ENCODE peak calls at places on chromosomes 4 and X, in eight cellular contexts. One of them, this sample, is unnamed.

GRCh38 chr4:81635128-81635527 is 163.4 kb upstream of the RASGEF1B start:
- DNase-seq in transverse colon: no peak
- DNase-seq in activated naive CD8-positive, alpha-beta T cell treated with anti-CD3 and anti-CD28 coated beads for 36 hours: no peak
- DNase-seq in T-helper 22 cell: no peak
- DNase-seq in HEK293T: no peak
- DNase-seq in OCI-LY7: no peak
- DNase-seq in CD4-positive, CD25-positive, alpha-beta regulatory T cell: no peak
- DNase-seq in NCI-H2029: no peak
- DNase-seq in this sample: no peak

GRCh38 chr4:48686369-48686768 is 93.7 kb downstream of the FRYL start:
- DNase-seq in OCI-LY7: no peak
- DNase-seq in HEK293T: no peak
- DNase-seq in T-helper 22 cell: no peak
- DNase-seq in NCI-H2029: no peak
- DNase-seq in CD4-positive, CD25-positive, alpha-beta regulatory T cell: no peak
- DNase-seq in transverse colon: no peak
- DNase-seq in activated naive CD8-positive, alpha-beta T cell treated with anti-CD3 and anti-CD28 coated beads for 36 hours: no peak
- DNase-seq in this sample: no peak

GRCh38 chrX:17039826-17040225 is 93.4 kb downstream of the REPS2 start:
- DNase-seq in NCI-H2029: no peak
- DNase-seq in CD4-positive, CD25-positive, alpha-beta regulatory T cell: no peak
- DNase-seq in activated naive CD8-positive, alpha-beta T cell treated with anti-CD3 and anti-CD28 coated beads for 36 hours: no peak
- DNase-seq in HEK293T: no peak
- DNase-seq in OCI-LY7: no peak
- DNase-seq in transverse colon: no peak
- DNase-seq in T-helper 22 cell: no peak
- DNase-seq in this sample: no peak

GRCh38 chr4:118281611-118282442 is 71.0 kb downstream of the PRSS12 start:
- DNase-seq in T-helper 22 cell: no peak
- DNase-seq in HEK293T: no peak
- DNase-seq in transverse colon: no peak
- DNase-seq in NCI-H2029: no peak
- DNase-seq in CD4-positive, CD25-positive, alpha-beta regulatory T cell: no peak
- DNase-seq in activated naive CD8-positive, alpha-beta T cell treated with anti-CD3 and anti-CD28 coated beads for 36 hours: no peak
- DNase-seq in OCI-LY7: no peak
- DNase-seq in this sample: no peak

GRCh38 chrX:82945332-82945731 is 562.8 kb upstream of the POU3F4 start:
- DNase-seq in T-helper 22 cell: no peak
- DNase-seq in NCI-H2029: no peak
- DNase-seq in HEK293T: no peak
- DNase-seq in transverse colon: no peak
- DNase-seq in OCI-LY7: no peak
- DNase-seq in CD4-positive, CD25-positive, alpha-beta regulatory T cell: no peak
- DNase-seq in activated naive CD8-positive, alpha-beta T cell treated with anti-CD3 and anti-CD28 coated beads for 36 hours: no peak
- DNase-seq in this sample: no peak

GRCh38 chr4:112374850-112375249 is 77.7 kb downstream of the ALPK1 start:
- DNase-seq in T-helper 22 cell: no peak
- DNase-seq in HEK293T: no peak
- DNase-seq in OCI-LY7: no peak
- DNase-seq in activated naive CD8-positive, alpha-beta T cell treated with anti-CD3 and anti-CD28 coated beads for 36 hours: no peak
- DNase-seq in transverse colon: no peak
- DNase-seq in NCI-H2029: no peak
- DNase-seq in CD4-positive, CD25-positive, alpha-beta regulatory T cell: no peak
- DNase-seq in this sample: no peak

GRCh38 chr4:121451310-121451709 is 70.5 kb upstream of the QRFPR start:
- DNase-seq in activated naive CD8-positive, alpha-beta T cell treated with anti-CD3 and anti-CD28 coated beads for 36 hours: no peak
- DNase-seq in HEK293T: no peak
- DNase-seq in OCI-LY7: no peak
- DNase-seq in NCI-H2029: no peak
- DNase-seq in T-helper 22 cell: no peak
- DNase-seq in transverse colon: no peak
- DNase-seq in CD4-positive, CD25-positive, alpha-beta regulatory T cell: no peak
- DNase-seq in this sample: no peak

GRCh38 chrX:110146521-110146920 is 143.6 kb downstream of the TMEM164 start:
- DNase-seq in NCI-H2029: no peak
- DNase-seq in CD4-positive, CD25-positive, alpha-beta regulatory T cell: no peak
- DNase-seq in T-helper 22 cell: no peak
- DNase-seq in transverse colon: peak
- DNase-seq in HEK293T: peak
- DNase-seq in activated naive CD8-positive, alpha-beta T cell treated with anti-CD3 and anti-CD28 coated beads for 36 hours: peak
- DNase-seq in OCI-LY7: peak
- DNase-seq in this sample: peak

GRCh38 chrX:17007134-17007768 is 60.8 kb downstream of the REPS2 start:
- DNase-seq in OCI-LY7: peak
- DNase-seq in T-helper 22 cell: no peak
- DNase-seq in transverse colon: no peak
- DNase-seq in NCI-H2029: no peak
- DNase-seq in HEK293T: peak
- DNase-seq in CD4-positive, CD25-positive, alpha-beta regulatory T cell: no peak
- DNase-seq in activated naive CD8-positive, alpha-beta T cell treated with anti-CD3 and anti-CD28 coated beads for 36 hours: peak
- DNase-seq in this sample: no peak

GRCh38 chrX:129599996-129600395 is 54.8 kb downstream of the APLN start:
- DNase-seq in NCI-H2029: no peak
- DNase-seq in transverse colon: no peak
- DNase-seq in T-helper 22 cell: no peak
- DNase-seq in activated naive CD8-positive, alpha-beta T cell treated with anti-CD3 and anti-CD28 coated beads for 36 hours: no peak
- DNase-seq in HEK293T: no peak
- DNase-seq in CD4-positive, CD25-positive, alpha-beta regulatory T cell: no peak
- DNase-seq in OCI-LY7: no peak
- DNase-seq in this sample: no peak

GRCh38 chr4:55318541-55319129 is 27.4 kb upstream of the SRD5A3 start:
- DNase-seq in OCI-LY7: no peak
- DNase-seq in transverse colon: no peak
- DNase-seq in activated naive CD8-positive, alpha-beta T cell treated with anti-CD3 and anti-CD28 coated beads for 36 hours: peak
- DNase-seq in HEK293T: no peak
- DNase-seq in T-helper 22 cell: no peak
- DNase-seq in NCI-H2029: no peak
- DNase-seq in CD4-positive, CD25-positive, alpha-beta regulatory T cell: no peak
- DNase-seq in this sample: peak